ENCODE peak calls at places on chromosomes 16 and 17, in six cellular contexts. Q is mesothelial cell of epicardium, O is upper lobe of right lung, W is colonic mucosa, N is neural crest cell, F is brain microvascular endothelial cell. T is an unnamed sample.

GRCh38 chr17:80683625-80684100 is 139.0 kb downstream of the RPTOR start:
- DNase-seq in Q (no peak), O (no peak), W (no peak), N (no peak), F (no peak), T (no peak)

GRCh38 chr16:55056585-55057520 is 126.2 kb downstream of the IRX5 start:
- DNase-seq in Q (peak; percentile 51), O (peak; percentile 42), W (no peak), N (peak; percentile 50), F (no peak), T (no peak)

GRCh38 chr17:79937981-79938695 is 97.5 kb downstream of the TBC1D16 start:
- DNase-seq in Q (no peak), O (no peak), W (no peak), N (no peak), F (no peak), T (peak; percentile 71)

GRCh38 chr17:77651983-77652382 is 306.5 kb upstream of the TNRC6C start:
- DNase-seq in Q (no peak), O (peak; percentile 9), W (no peak), N (no peak), F (no peak), T (peak; percentile 4)

GRCh38 chr17:77560417-77560816 is 398.1 kb upstream of the TNRC6C start:
- DNase-seq in Q (no peak), O (no peak), W (peak; percentile 45), N (no peak), F (no peak), T (no peak)

GRCh38 chr16:66905633-66906539 is 12.8 kb downstream of the CDH16 start:
- DNase-seq in Q (peak; percentile 80), O (no peak), W (peak; percentile 90), N (no peak), F (no peak), T (no peak)

GRCh38 chr17:82804442-82805191 is 35.2 kb downstream of the ZNF750 start:
- DNase-seq in Q (no peak), O (no peak), W (peak; percentile 37), N (no peak), F (no peak), T (peak; percentile 49)

GRCh38 chr16:46673320-46674013 is 15.5 kb downstream of the VPS35 start:
- DNase-seq in Q (no peak), O (no peak), W (no peak), N (peak; percentile 39), F (peak; percentile 57), T (peak; percentile 26)

GRCh38 chr17:82440991-82441627 is 9.4 kb downstream of the CYBC1 start:
- DNase-seq in Q (no peak), O (peak; percentile 71), W (no peak), N (no peak), F (no peak), T (no peak)

GRCh38 chr16:81486555-81487061 is 42.0 kb downstream of the CMIP start:
- DNase-seq in Q (no peak), O (no peak), W (peak; percentile 45), N (no peak), F (peak; percentile 79), T (no peak)

GRCh38 chr16:66927012-66927436 is 1.7 kb upstream of the RRAD start:
- DNase-seq in Q (no peak), O (peak; percentile 82), W (no peak), N (no peak), F (peak; percentile 95), T (peak; percentile 80)

GRCh38 chr17:43171761-43172487 is 910 bp downstream of the NBR1 start:
- DNase-seq in Q (no peak), O (no peak), W (peak; percentile 56), N (no peak), F (peak; percentile 77), T (no peak)

GRCh38 chr17:59803377-59803757 is 89.4 kb downstream of the TUBD1 start:
- DNase-seq in Q (no peak), O (no peak), W (no peak), N (no peak), F (no peak), T (no peak)

GRCh38 chr17:71409137-71409536 is 711.7 kb upstream of the SOX9 start:
- DNase-seq in Q (no peak), O (no peak), W (no peak), N (no peak), F (no peak), T (no peak)

GRCh38 chr16:180101-180920 is at the start of gene HBQ1:
- DNase-seq in Q (peak; percentile 79), O (no peak), W (no peak), N (peak; percentile 75), F (no peak), T (no peak)

GRCh38 chr17:82418001-82418986 is at the start of the genes HEXD and OGFOD3:
- DNase-seq in Q (peak; percentile 88), O (peak; percentile 94), W (peak; percentile 83), N (peak; percentile 73), F (peak; percentile 63), T (peak; percentile 96)

GRCh38 chr17:68052810-68053209 is 17.3 kb downstream of the KPNA2 start:
- DNase-seq in Q (no peak), O (no peak), W (no peak), N (no peak), F (no peak), T (no peak)

GRCh38 chr16:58855291-58855823 is 121.2 kb upstream of the GOT2 start:
- DNase-seq in Q (no peak), O (no peak), W (no peak), N (no peak), F (no peak), T (no peak)

GRCh38 chr17:20086416-20087074 is 77.4 kb downstream of the SPECC1 start:
- DNase-seq in Q (no peak), O (no peak), W (no peak), N (no peak), F (no peak), T (no peak)

GRCh38 chr16:2858245-2859025 is 465 bp upstream of the PRSS22 start:
- DNase-seq in Q (no peak), O (peak; percentile 93), W (peak; percentile 88), N (no peak), F (no peak), T (peak; percentile 86)

GRCh38 chr17:3843935-3844516 is 2.0 kb downstream of the NCBP3 start:
- DNase-seq in Q (no peak), O (no peak), W (peak; percentile 63), N (no peak), F (no peak), T (no peak)

GRCh38 chr16:80889779-80890359 is 85.5 kb upstream of the CDYL2 start:
- DNase-seq in Q (no peak), O (no peak), W (no peak), N (no peak), F (no peak), T (no peak)

GRCh38 chr16:14427371-14427948 is 202.6 kb downstream of the PARN start:
- DNase-seq in Q (no peak), O (no peak), W (no peak), N (no peak), F (no peak), T (no peak)

GRCh38 chr17:62666801-62667591 is 39.5 kb downstream of the MRC2 start:
- DNase-seq in Q (no peak), O (peak; percentile 61), W (no peak), N (no peak), F (no peak), T (peak; percentile 79)

GRCh38 chr17:11324846-11325420 is 83.9 kb downstream of the SHISA6 start:
- DNase-seq in Q (no peak), O (no peak), W (no peak), N (no peak), F (no peak), T (no peak)

GRCh38 chr17:66459811-66460270 is 157.4 kb downstream of the PRKCA start:
- DNase-seq in Q (no peak), O (no peak), W (no peak), N (no peak), F (peak; percentile 97), T (no peak)

DNA sequence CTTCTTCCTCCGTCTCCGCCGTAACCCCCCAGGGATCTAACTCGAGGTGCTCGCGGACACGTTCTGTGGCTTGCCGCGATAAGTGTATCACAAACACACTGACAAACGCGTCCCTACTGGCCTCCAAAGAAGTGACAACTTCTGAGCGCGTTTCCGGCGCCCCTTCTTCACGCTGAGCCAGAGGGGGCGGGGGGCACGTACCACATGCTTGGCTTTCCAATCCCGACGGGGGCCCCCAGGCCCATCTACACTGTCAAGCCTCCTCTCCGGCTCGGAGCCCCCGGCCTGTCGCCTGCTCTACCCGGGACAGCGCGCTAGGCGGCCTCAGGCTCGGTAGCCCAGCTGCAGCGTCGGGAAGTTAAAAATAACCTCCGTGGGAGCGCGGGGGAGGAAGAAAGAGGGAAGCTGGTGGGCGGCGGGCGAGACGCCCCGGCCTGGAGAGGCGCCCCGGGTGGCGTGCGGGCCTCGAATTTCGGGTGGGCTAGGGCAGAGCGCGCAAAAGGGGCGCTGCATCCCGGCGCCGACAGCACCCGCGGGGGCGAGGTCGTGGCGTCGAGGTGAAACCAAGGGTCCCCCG is 676 bp upstream of the SPHK1 start:
- DNase-seq in Q (peak; percentile 55), O (peak; percentile 78), W (peak; percentile 44), N (peak; percentile 45), F (peak; percentile 61), T (peak; percentile 89)
- TF ChIP-seq CTCF in Q (no peak), O (peak; percentile 36), W (no peak), N (peak; percentile 51), F (peak; percentile 46), T (peak; percentile 34)

GRCh38 chr16:84303516-84303915 is 8.8 kb downstream of the WFDC1 start:
- DNase-seq in Q (no peak), O (no peak), W (no peak), N (no peak), F (no peak), T (no peak)

GRCh38 chr16:84307209-84307954 is 12.7 kb downstream of the WFDC1 start:
- DNase-seq in Q (no peak), O (no peak), W (no peak), N (no peak), F (no peak), T (no peak)

GRCh38 chr16:84306564-84306963 is 11.9 kb downstream of the WFDC1 start:
- DNase-seq in Q (no peak), O (no peak), W (no peak), N (no peak), F (no peak), T (no peak)

GRCh38 chr16:84310642-84311041 is 16.0 kb downstream of the WFDC1 start:
- DNase-seq in Q (no peak), O (no peak), W (no peak), N (no peak), F (no peak), T (no peak)

GRCh38 chr16:84308120-84308519 is 13.4 kb downstream of the WFDC1 start:
- DNase-seq in Q (peak; percentile 51), O (peak; percentile 73), W (peak; percentile 51), N (peak; percentile 53), F (no peak), T (no peak)
- TF ChIP-seq CTCF in Q (peak; percentile 26), O (peak; percentile 69), W (peak; percentile 57), N (peak; percentile 58), F (peak; percentile 65), T (peak; percentile 57)

GRCh38 chr16:4839942-4840341 is 7.1 kb downstream of the GLYR1 start:
- DNase-seq in Q (no peak), O (no peak), W (no peak), N (no peak), F (no peak), T (no peak)
- TF ChIP-seq CTCF in Q (no peak), O (no peak), W (no peak), N (no peak), F (no peak), T (no peak)

GRCh38 chr17:64155751-64156544 is 26.0 kb upstream of the ERN1 start:
- DNase-seq in Q (no peak), O (no peak), W (peak; percentile 32), N (no peak), F (no peak), T (peak; percentile 70)
- TF ChIP-seq CTCF in Q (no peak), O (no peak), W (no peak), N (no peak), F (no peak), T (no peak)